ENCODE peak calls at places on chromosome 20, in five cellular contexts. L is RWPE2, K is lung, W is adrenal gland, X is mammary epithelial cell. D is an unnamed sample.

GRCh38 chr20:56453347-56453746 is 15.1 kb upstream of the RTF2 start:
- DNase-seq in W (no peak), L (no peak), X (no peak), K (no peak), D (no peak)

GRCh38 chr20:9590189-9590588 is 75.8 kb downstream of the LAMP5 start:
- DNase-seq in K (no peak), L (no peak), X (no peak), W (no peak), D (peak; percentile 35)

GRCh38 chr20:39850821-39851330 is 838.2 kb downstream of the MAFB start:
- DNase-seq in W (no peak), L (no peak), K (no peak), X (no peak), D (no peak)

GRCh38 chr20:391041-391711 is 10.6 kb downstream of the TRIB3 start:
- DNase-seq in W (no peak), K (no peak), X (no peak), L (no peak), D (no peak)

GRCh38 chr20:4973330-4974097 is 27.8 kb downstream of the SLC23A2 start:
- DNase-seq in W (peak; percentile 83), X (no peak), K (peak; percentile 39), L (no peak), D (peak; percentile 80)

GRCh38 chr20:363319-364078 is 16.6 kb downstream of the NRSN2 start:
- DNase-seq in W (no peak), L (no peak), X (peak; percentile 74), K (no peak), D (no peak)

GRCh38 chr20:17525132-17525531 is 6.0 kb downstream of the BFSP1 start:
- DNase-seq in L (no peak), W (no peak), X (no peak), K (no peak), D (no peak)

GRCh38 chr20:46622125-46622524 is 29.1 kb downstream of the SLC13A3 start:
- DNase-seq in W (no peak), L (no peak), X (no peak), K (no peak), D (no peak)

GRCh38 chr20:1281279-1282057 is 15.4 kb downstream of the SNPH start:
- DNase-seq in W (no peak), K (no peak), L (no peak), X (no peak), D (no peak)

GRCh38 chr20:1874534-1875168 is 20.6 kb upstream of the SIRPA start:
- DNase-seq in L (no peak), X (no peak), W (no peak), K (peak; percentile 60), D (no peak)

GRCh38 chr20:56380375-56380774 is 11.6 kb downstream of the AURKA start:
- DNase-seq in X (no peak), W (no peak), K (no peak), L (no peak), D (peak; percentile 37)

GRCh38 chr20:12110711-12111110 is 193.0 kb downstream of the BTBD3 start:
- DNase-seq in X (no peak), W (no peak), K (no peak), L (no peak), D (no peak)

GRCh38 chr20:53517146-53517545 is 76.5 kb downstream of the ZNF217 start:
- DNase-seq in L (peak; percentile 81), W (no peak), K (no peak), X (no peak), D (peak; percentile 7)

GRCh38 chr20:56780266-56780665 is 151.2 kb downstream of the TFAP2C start:
- DNase-seq in X (no peak), K (no peak), L (no peak), W (no peak), D (no peak)

GRCh38 chr20:44603327-44603726 is 20.9 kb downstream of the PKIG start:
- DNase-seq in X (no peak), L (peak; percentile 54), W (no peak), K (no peak), D (no peak)

GRCh38 chr20:32474967-32475819 is 109.9 kb downstream of the NOL4L start:
- DNase-seq in X (peak; percentile 80), L (peak; percentile 99), K (peak; percentile 94), W (peak; percentile 89), D (peak; percentile 94)

GRCh38 chr20:21901470-21902275 is 196.2 kb downstream of the PAX1 start:
- DNase-seq in X (no peak), L (no peak), W (peak; percentile 19), K (no peak), D (no peak)
- H3K27ac ChIP-seq in X (no peak overlapping the region), L (no peak overlapping the region), W (no peak overlapping the region), K (no peak overlapping the region), D (no peak overlapping the region)

DNA sequence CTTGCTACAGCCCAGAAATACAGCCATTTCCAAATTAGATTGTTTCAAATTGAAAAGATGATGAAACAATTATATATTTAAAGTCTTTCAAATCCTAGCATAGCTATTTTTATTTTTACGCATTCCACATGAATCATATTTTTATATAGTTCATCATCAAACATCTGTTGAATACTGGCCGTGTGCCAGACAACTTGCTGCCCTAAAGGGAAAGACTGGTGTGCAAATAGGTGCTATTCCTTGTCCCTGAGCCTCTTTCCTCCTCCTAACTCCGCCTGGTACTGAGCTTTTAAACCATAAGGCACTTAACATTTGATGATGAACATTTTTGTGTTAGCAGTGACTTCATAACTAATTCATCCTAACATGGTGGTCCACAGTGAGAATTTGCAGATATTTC is 18.7 kb upstream of the PLCG1 start:
- DNase-seq in X (no peak), L (peak; percentile 69), K (no peak), W (no peak), D (no peak)
- H3K27ac ChIP-seq in X (no peak overlapping the region), L (no peak overlapping the region), K (no peak overlapping the region), W (no peak overlapping the region), D (no peak overlapping the region)

GRCh38 chr20:37396520-37397075 is 50.7 kb downstream of the SRC start:
- DNase-seq in L (peak; percentile 83), W (no peak), X (no peak), K (no peak), D (no peak)
- H3K27ac ChIP-seq in L (no peak overlapping the region), W (no peak overlapping the region), X (no peak overlapping the region), K (no peak overlapping the region), D (no peak overlapping the region)

DNA sequence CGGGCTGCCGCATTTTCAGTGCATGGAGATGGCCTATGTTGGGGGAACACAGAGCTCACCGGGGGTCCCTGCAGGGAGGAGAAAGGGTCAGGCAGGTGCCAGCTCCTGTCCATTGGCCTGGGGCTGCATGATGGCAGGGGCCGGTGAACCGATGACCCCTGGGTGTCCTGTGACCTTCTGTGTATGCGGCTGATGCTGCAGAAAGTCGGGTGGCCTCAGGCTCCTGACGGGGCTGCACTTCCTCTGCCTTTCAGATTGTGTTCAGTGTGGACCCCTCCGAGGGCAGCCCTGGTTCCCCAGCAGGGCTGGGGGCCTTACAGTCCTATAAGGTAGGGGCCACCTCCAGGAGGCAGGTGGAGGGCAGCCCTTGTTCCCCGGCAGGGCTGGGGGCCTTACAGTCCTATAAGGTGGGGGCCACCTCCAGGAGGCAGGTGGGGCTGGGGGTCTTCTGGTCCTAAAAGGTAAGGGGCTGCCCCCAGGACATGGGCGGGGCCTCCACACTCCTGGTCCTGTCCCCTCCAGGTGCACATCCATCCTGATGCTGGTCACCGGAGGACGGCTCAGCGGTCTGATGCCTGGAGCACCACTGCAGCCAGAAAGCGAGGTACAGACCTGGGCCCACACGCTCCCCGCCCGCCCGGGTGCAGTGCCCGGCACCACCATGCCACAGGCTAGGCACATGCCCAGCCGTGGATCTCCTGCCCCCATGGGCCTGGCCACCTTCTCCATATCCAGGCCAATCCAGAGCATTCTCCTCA is 11.0 kb upstream of the TNFRSF6B start:
- DNase-seq in X (no peak), L (peak; percentile 87), W (no peak), K (no peak), D (no peak)
- H3K27ac ChIP-seq in X (no peak overlapping the region), L (peak overlapping the region; percentile 96), W (no peak overlapping the region), K (peak overlapping the region; percentile 95), D (peak overlapping the region; percentile 54)

DNA sequence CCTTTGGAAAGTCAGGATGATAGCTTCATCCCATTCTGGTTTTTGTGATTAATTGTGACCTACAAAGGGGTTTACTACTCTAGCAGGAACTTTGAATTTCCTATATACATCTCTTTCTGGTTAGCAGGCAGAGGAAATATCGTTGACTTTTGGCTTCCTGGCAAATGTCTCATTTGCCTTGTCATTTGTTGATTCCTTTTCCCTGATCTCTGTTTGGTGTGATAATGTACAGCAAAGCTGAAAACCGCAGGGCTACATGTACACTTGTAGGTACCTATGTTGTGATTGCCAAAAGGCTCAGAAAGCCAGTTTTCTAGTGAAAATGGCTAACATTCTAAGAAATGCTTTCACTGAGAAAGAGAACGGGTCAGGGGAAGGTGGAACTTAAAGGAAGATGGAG is 44.3 kb downstream of the TOP1 start:
- DNase-seq in X (no peak), L (no peak), W (no peak), K (no peak), D (no peak)
- H3K27ac ChIP-seq in X (peak overlapping the region; percentile 59), L (peak overlapping the region; percentile 71), W (no peak overlapping the region), K (peak overlapping the region; percentile 9), D (peak overlapping the region; percentile 78)

GRCh38 chr20:14333734-14334133 is 3.7 kb downstream of the FLRT3 start:
- DNase-seq in W (no peak), L (no peak), X (no peak), K (no peak), D (no peak)
- H3K27ac ChIP-seq in W (no peak overlapping the region), L (peak overlapping the region; percentile 12), X (peak overlapping the region; percentile 98), K (no peak overlapping the region), D (no peak overlapping the region)

GRCh38 chr20:38214871-38215788 is 45.4 kb downstream of the KIAA1755 start:
- DNase-seq in X (no peak), L (peak; percentile 79), K (no peak), W (no peak), D (peak; percentile 12)

GRCh38 chr20:38214256-38214870 is 46.2 kb downstream of the KIAA1755 start:
- DNase-seq in K (no peak), L (peak; percentile 73), W (no peak), X (no peak), D (peak; percentile 22)

GRCh38 chr20:38213607-38213940 is 47.0 kb downstream of the KIAA1755 start:
- DNase-seq in X (no peak), K (no peak), L (no peak), W (no peak), D (peak; percentile 12)

GRCh38 chr20:38211200-38212097 is 46.4 kb upstream of the TGM2 start:
- DNase-seq in W (no peak), X (no peak), L (peak; percentile 71), K (no peak), D (no peak)

DNA sequence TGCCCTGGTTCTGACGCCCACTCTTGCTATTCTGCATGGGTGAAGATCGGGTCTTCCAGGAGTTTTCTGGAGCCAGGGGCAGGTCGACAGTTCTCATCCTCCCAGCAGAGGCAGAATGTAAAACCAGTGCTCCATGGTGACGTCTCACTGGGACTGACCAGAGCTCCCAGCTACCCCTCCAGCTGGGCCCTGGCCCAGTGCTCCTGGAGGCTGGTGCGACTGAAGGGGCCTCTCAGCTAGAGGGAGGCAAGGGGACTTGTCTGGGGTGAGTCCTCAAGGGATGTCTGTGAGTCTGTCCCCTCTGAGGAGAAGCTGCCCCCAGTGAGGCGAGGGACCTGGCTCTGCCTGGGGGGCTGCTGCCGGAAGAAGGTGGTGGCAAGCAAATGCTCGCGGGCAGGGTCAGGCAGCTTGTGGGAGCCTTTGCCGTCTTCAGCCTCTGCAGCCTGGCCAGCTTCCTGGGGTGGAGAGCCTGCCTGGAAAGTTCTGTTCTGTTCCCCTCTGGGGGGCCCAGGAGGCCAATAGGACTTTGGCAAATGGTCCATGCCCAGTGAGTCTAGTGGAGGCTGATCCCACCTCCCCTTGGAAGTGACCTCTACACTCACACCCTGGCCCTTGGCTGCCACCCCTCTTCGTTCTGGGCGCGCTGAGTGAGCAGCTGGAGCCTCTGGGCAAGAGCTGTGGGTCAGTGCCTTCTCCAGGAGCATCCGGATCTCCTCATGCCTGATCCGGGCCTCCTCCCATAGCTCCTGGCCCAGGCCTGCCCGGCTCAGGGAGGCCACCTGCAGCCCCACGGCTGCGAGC is 47.5 kb downstream of the KIAA1755 start:
- DNase-seq in L (peak; percentile 84), X (no peak), K (no peak), W (no peak), D (no peak)
- H3K27ac ChIP-seq in L (no peak overlapping the region), X (no peak overlapping the region), K (no peak overlapping the region), W (no peak overlapping the region), D (no peak overlapping the region)